ENCODE peak calls at places on chromosomes 6 and 20, in five cellular contexts. Q is HepG2, A is A549, B is endothelial cell of umbilical vein, V is GM12878. D is an unnamed sample.

GRCh38 chr6:109008951-109009760 is 85.5 kb downstream of the SESN1 start:
- DNase-seq in Q (peak), A (peak), B (peak), V (peak), D (peak)

GRCh38 chr6:40325791-40326190 is 261.4 kb downstream of the LRFN2 start:
- DNase-seq in Q (no peak), A (no peak), B (no peak), V (no peak), D (no peak)

GRCh38 chr6:136405410-136406029 is 115.9 kb upstream of the BCLAF1 start:
- DNase-seq in Q (no peak), A (no peak), B (no peak), V (no peak), D (peak)

GRCh38 chr6:150169609-150170008 is 26.8 kb downstream of the PPP1R14C start:
- DNase-seq in Q (no peak), A (no peak), B (no peak), V (no peak), D (peak)

GRCh38 chr6:15408758-15409157 is 162.9 kb downstream of the JARID2 start:
- DNase-seq in Q (no peak), A (no peak), B (no peak), V (no peak), D (no peak)

GRCh38 chr6:33091957-33092356 is 16.2 kb downstream of the HLA-DPB1 start:
- DNase-seq in Q (peak), A (peak), B (no peak), V (no peak), D (peak)

GRCh38 chr6:21305827-21306469 is 287.6 kb upstream of the SOX4 start:
- DNase-seq in Q (peak), A (peak), B (no peak), V (no peak), D (peak)

GRCh38 chr20:62049342-62050165 is 16.1 kb downstream of the TAF4 start:
- DNase-seq in Q (no peak), A (no peak), B (no peak), V (no peak), D (no peak)

GRCh38 chr6:164108092-164108491 is 693.6 kb downstream of the QKI start:
- DNase-seq in Q (no peak), A (no peak), B (no peak), V (no peak), D (no peak)

GRCh38 chr6:167801263-167801662 is 25.4 kb upstream of the AFDN start:
- DNase-seq in Q (no peak), A (no peak), B (no peak), V (no peak), D (no peak)

GRCh38 chr20:52312131-52312729 is 120.7 kb upstream of the ZFP64 start:
- DNase-seq in Q (peak), A (peak), B (peak), V (peak), D (peak)

GRCh38 chr6:144528605-144529425 is 243.7 kb downstream of the UTRN start:
- DNase-seq in Q (no peak), A (no peak), B (no peak), V (no peak), D (peak)

GRCh38 chr6:22334778-22335177 is 37.9 kb upstream of the PRL start:
- DNase-seq in Q (no peak), A (no peak), B (no peak), V (no peak), D (no peak)

GRCh38 chr6:9225441-9225871 is 790.1 kb upstream of the SLC35B3 start:
- DNase-seq in Q (no peak), A (no peak), B (no peak), V (no peak), D (no peak)

GRCh38 chr6:45289751-45290514 is 38.2 kb upstream of the RUNX2 start:
- DNase-seq in Q (no peak), A (no peak), B (no peak), V (no peak), D (no peak)

GRCh38 chr6:158799051-158799792 is 19.9 kb downstream of the EZR start:
- DNase-seq in Q (peak), A (peak), B (peak), V (no peak), D (no peak)

GRCh38 chr6:42136508-42137191 is 5.8 kb downstream of the C6orf132 start:
- DNase-seq in Q (peak), A (peak), B (no peak), V (peak), D (peak)

GRCh38 chr6:127550403-127550802 is 26.6 kb upstream of the C6orf58 start:
- DNase-seq in Q (no peak), A (no peak), B (no peak), V (no peak), D (no peak)

GRCh38 chr6:41288025-41288777 is 1.7 kb upstream of the TREM1 start:
- DNase-seq in Q (peak), A (no peak), B (no peak), V (no peak), D (peak)

GRCh38 chr6:151749341-151749740 is 58.1 kb upstream of the ESR1 start:
- DNase-seq in Q (no peak), A (no peak), B (no peak), V (no peak), D (no peak)

GRCh38 chr20:47360489-47361267 is 4.2 kb upstream of the ZMYND8 start:
- DNase-seq in Q (peak), A (peak), B (peak), V (no peak), D (peak)

GRCh38 chr6:36032245-36032644 is 4.6 kb downstream of the MAPK14 start:
- DNase-seq in Q (no peak), A (no peak), B (no peak), V (no peak), D (peak)

GRCh38 chr20:51306521-51307358 is 235.8 kb downstream of the NFATC2 start:
- DNase-seq in Q (peak), A (peak), B (peak), V (no peak), D (peak)

DNA sequence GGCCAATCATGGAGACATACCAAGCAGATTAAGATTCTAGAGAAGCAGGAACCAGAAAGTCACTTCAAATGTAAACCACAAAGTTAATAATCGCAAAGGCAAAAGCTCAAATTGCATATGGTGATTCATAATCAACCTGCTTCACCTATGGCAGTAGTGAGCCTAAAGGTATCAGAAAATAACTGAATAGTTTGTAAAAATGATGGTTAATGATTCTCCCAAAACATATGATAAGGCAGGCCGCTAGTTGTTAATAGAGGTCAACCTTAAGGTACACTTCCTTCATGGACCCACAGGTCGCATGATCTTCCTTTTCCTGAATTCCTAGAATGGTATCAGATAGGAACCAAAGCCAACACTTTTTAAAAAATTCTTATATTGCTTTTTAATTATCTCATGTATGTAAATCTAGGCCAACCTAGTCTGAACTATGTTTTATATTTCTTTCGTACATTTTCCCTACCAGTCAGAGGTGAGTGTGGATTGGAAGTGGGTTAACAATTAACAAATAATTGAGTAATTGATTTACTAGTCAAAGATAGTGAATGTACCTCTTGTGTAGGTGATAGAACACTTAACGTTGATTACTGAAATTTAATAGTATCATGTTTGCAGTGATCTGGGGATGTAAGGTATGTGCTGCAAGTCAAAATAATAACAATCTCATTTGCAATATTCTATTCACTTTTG is 16.4 kb downstream of the TAAR2 start:
- DNase-seq in Q (no peak), A (no peak), B (no peak), V (no peak), D (no peak)
- TF ChIP-seq MYC in Q (no peak), A (no peak), B (no peak), V (no peak), D (no peak)

GRCh38 chr20:43681991-43682410 is 15.1 kb downstream of the MYBL2 start:
- DNase-seq in Q (no peak), A (no peak), B (no peak), V (peak), D (no peak)
- TF ChIP-seq POLR2A in Q (no peak), A (no peak), B (no peak), V (peak), D (no peak)

DNA sequence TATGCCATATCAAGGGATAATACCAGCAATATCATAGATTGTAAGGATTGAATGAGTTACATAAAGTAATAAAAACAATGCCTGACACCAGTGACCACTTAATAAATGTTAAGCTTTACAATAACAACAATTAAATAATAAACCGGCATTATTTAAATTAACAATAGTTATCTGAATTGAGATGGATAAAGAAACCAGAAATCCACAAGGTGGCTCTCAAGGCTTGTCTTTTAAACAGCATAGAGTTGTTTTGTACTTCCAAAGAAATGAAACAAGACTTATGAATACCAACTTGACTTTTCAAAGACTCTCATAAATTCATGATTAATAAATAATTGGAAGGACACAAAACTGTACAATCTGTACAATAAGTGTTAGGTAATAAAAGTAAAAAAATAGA is 203.1 kb downstream of the ASCC3 start:
- DNase-seq in Q (no peak), A (no peak), B (no peak), V (no peak), D (no peak)
- TF ChIP-seq CTCF in Q (no peak), A (peak), B (no peak), V (no peak), D (no peak)

GRCh38 chr20:15491564-15491963 is 1081.7 kb downstream of the KIF16B start:
- DNase-seq in Q (no peak), A (peak), B (peak), V (no peak), D (peak)
- TF ChIP-seq MYC in Q (no peak), A (no peak), B (no peak), V (no peak), D (no peak)

DNA sequence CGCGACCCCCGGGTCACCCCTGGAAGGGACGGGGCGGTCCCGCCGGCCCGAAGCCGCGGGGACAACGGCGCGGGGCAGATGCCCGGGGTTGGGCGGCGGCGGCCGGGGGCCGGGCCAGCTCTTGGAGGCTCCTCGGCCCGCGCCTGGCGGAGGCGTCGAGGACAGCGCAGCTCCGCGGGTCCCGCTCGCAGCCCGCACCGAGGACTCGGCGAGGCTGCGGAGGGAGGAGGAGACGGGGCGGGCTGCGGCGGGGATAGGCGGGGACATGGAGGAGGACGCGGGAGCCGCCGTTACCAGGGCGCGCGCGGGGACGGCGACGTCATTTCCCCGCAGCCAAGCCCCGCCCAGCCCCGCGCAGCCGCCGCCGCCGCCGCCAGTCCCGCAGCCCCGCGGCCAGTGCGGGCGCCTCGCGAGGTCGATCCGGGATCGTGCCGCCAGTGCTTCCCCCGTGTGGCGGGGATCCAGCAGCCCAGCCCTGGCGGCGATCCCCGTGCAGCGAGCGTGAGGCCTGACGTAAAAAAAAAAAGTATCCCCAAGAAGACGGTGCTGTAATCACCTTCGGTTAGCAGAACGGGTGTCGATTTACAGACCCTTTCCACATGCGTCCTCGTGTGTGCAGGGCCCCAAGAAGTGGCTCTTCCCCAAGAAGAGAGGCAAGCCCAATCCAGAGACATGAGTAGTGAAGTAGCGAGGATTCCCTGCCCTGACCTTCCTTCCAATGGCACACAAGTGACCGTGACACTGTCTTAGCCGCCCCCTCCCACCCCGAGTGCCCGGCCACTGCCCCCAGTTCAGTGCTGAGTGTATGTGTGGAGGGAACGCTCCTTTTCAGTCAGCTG is at the start of gene FAM184A:
- DNase-seq in Q (peak), A (peak), B (peak), V (no peak), D (peak)
- TF ChIP-seq POLR2A in Q (no peak), A (no peak), B (no peak), V (no peak), D (no peak)

D was measured in NB4.